ENCODE peak calls at places on chromosomes 7 and 10, in four cellular contexts. E is WTC11, F is HepG2, Z is K562. M is an unnamed sample.
A peak's percentile ranks its signal among the peaks of the same experiment; 100 is the strongest.

GRCh38 chr7:156475666-156476065 is 164.9 kb upstream of the RNF32 start:
- DNase-seq in E (no peak), F (no peak), Z (peak; percentile 32), M (no peak)

GRCh38 chr7:158495780-158496179 is 91.8 kb downstream of the PTPRN2 start:
- DNase-seq in E (peak; percentile 59), F (peak; percentile 14), Z (no peak), M (no peak)

GRCh38 chr7:44587843-44588711 is 6.0 kb upstream of the TMED4 start:
- DNase-seq in E (no peak), F (peak; percentile 55), Z (no peak), M (peak; percentile 53)

GRCh38 chr7:158017226-158018060 is 570.2 kb downstream of the PTPRN2 start:
- DNase-seq in E (no peak), F (no peak), Z (no peak), M (no peak)

GRCh38 chr10:127372361-127372760 is 176.0 kb upstream of the INSYN2A start:
- DNase-seq in E (no peak), F (no peak), Z (no peak), M (no peak)

GRCh38 chr10:4024846-4025245 is 239.8 kb upstream of the KLF6 start:
- DNase-seq in E (no peak), F (no peak), Z (no peak), M (no peak)

GRCh38 chr7:128117691-128118090 is 86.5 kb upstream of the LRRC4 start:
- DNase-seq in E (no peak), F (no peak), Z (no peak), M (no peak)

GRCh38 chr10:133004991-133005390 is 62.6 kb upstream of the CFAP46 start:
- DNase-seq in E (no peak), F (no peak), Z (no peak), M (no peak)

GRCh38 chr7:125848157-125848556 is 918.5 kb upstream of the POT1 start:
- DNase-seq in E (no peak), F (no peak), Z (no peak), M (no peak)

GRCh38 chr7:116356979-116357378 is 142.6 kb upstream of the CAV2 start:
- DNase-seq in E (no peak), F (no peak), Z (no peak), M (no peak)
- TF ChIP-seq ETV6 in E (no peak), F (no peak), Z (no peak), M (no peak)

GRCh38 chr10:77817541-77817940 is 109.0 kb downstream of the DLG5 start:
- DNase-seq in E (no peak), F (no peak), Z (no peak), M (no peak)
- TF ChIP-seq ETV6 in E (no peak), F (no peak), Z (no peak), M (no peak)

DNA sequence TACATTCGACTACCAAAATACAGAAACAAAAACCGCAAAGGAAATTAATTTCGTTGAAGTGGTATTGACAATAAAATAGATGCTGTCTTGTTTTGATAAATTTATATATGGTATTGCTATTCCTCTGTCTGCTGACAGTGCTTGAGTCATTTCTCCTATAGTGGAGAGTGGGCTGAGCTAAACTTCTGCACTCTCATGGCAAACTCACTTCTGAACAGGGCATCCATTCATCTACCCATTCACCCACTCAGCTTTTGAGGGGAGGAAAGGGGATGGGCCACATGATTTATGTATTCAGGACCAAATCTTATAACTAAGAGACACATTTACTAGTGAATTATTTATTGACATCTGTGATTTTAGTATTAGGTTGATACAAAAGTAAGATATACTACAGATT is 137.6 kb upstream of the PLXNA4 start:
- DNase-seq in E (no peak), F (no peak), Z (no peak), M (no peak)
- TF ChIP-seq ETV6 in E (no peak), F (no peak), Z (no peak), M (no peak)

GRCh38 chr7:66301249-66301648 is 96.1 kb downstream of the TPST1 start:
- DNase-seq in E (no peak), F (no peak), Z (no peak), M (no peak)

GRCh38 chr7:66304536-66304935 is 99.4 kb downstream of the TPST1 start:
- DNase-seq in E (no peak), F (no peak), Z (no peak), M (no peak)

GRCh38 chr7:66297579-66297978 is 92.4 kb downstream of the TPST1 start:
- DNase-seq in E (no peak), F (no peak), Z (no peak), M (no peak)

GRCh38 chr7:66303454-66304160 is 98.5 kb downstream of the TPST1 start:
- DNase-seq in E (no peak), F (no peak), Z (no peak), M (no peak)

DNA sequence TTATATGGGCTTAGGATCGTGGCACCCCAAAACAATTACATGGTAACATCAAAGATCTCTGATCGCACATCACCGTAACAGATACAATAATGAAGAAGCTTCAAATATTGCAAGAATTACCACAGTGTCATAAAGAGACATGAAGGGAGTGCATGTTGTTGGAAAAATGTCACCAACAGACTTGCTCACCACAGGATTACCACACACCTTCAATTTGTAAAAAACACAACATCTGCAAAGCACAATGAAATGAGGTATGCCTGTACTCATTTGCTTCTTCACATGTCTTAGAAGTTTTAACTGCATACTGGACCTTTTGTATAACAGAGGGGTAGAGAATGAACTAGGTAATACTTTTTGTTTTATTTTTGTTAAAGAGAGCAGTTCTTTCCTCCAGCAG is 96.6 kb downstream of the TPST1 start:
- DNase-seq in E (no peak), F (no peak), Z (no peak), M (no peak)
- TF ChIP-seq ETV6 in E (no peak), F (no peak), Z (no peak), M (no peak)

GRCh38 chr10:76558586-76558985 is 1079.0 kb downstream of the KCNMA1 start:
- DNase-seq in E (no peak), F (peak; percentile 45), Z (no peak), M (no peak)
- TF ChIP-seq ETV6 in E (no peak), F (no peak), Z (no peak), M (no peak)

GRCh38 chr7:25541064-25541463 is 312.8 kb upstream of the NPVF start:
- DNase-seq in E (no peak), F (no peak), Z (no peak), M (no peak)

GRCh38 chr7:25546306-25546705 is 318.0 kb upstream of the NPVF start:
- DNase-seq in E (no peak), F (no peak), Z (no peak), M (no peak)

GRCh38 chr7:25549315-25549933 is 321.1 kb upstream of the NPVF start:
- DNase-seq in E (no peak), F (no peak), Z (no peak), M (no peak)

DNA sequence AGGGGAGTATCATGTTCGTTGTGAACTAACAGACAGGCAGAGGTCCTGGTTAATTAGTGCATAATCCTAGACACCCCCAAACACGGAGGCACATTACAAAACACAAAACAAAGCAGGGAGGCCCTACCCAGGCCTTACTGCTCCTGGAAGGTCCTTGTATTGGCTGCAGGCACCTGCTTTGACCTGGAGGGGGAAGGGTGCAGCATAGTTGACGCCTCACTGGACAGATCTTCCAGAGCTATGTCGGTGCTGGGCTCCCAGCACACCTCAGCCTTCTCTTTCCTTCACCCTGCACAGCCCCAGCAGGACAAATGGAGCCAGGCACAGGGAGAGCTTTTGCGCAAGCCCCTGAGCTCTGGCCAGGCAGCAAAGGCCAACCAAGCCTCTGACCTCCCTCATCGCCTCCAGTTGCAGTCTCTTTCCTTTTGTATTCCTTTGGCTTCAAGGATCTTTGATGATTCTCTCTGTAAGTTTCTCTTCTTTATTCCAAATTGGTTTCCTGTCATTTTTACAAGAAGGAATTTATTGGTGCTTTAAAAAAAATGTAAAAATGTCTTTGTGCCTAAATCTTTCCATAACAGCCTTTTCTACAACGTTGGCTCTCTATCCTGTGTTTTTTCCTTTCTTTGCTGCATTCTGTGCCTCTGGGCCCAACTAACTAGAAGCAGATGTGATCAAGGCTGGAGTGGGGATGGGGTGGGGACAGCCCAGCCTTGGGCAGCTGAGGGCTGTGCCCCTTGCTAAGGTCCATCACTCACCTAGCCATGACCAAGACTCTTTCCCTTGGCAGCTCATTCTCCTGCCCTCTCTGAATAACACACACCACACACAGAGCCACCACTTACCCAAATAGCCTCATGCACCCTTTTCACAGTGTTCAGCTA is 317.1 kb upstream of the NPVF start:
- DNase-seq in E (no peak), F (no peak), Z (no peak), M (no peak)
- TF ChIP-seq ETV6 in E (no peak), F (no peak), Z (no peak), M (no peak)

GRCh38 chr10:86262671-86263165 is 103.9 kb downstream of the GRID1 start:
- DNase-seq in E (no peak), F (no peak), Z (no peak), M (no peak)
- TF ChIP-seq ETV6 in E (no peak), F (no peak), Z (no peak), M (no peak)

M was measured in GM12878.